ENCODE peak calls at places on chromosomes 3 and 15, in six cellular contexts. M, Z, G, V, H and U are unnamed samples.

GRCh38 chr3:46661776-46662766 is 31.4 kb downstream of the ALS2CL start:
- DNase-seq in M (no peak), G (no peak), Z (no peak), V (no peak), H (no peak), U (no peak)

GRCh38 chr15:100889359-100890058 is 9.9 kb downstream of the ALDH1A3 start:
- DNase-seq in M (peak; percentile 85), Z (no peak), H (no peak), V (no peak), G (no peak), U (no peak)

GRCh38 chr3:170730071-170730812 is 139.8 kb downstream of the RPL22L1 start:
- DNase-seq in Z (no peak), H (peak; percentile 83), M (peak; percentile 54), V (no peak), G (no peak), U (no peak)

GRCh38 chr15:25182736-25183445 is 228.1 kb downstream of the SNRPN start:
- DNase-seq in G (no peak), Z (no peak), H (no peak), M (no peak), V (no peak), U (peak; percentile 4)

GRCh38 chr3:157631468-157631867 is 128.3 kb upstream of the VEPH1 start:
- DNase-seq in H (no peak), M (no peak), Z (no peak), G (no peak), V (no peak), U (no peak)

GRCh38 chr3:55828712-55829111 is 341.6 kb upstream of the WNT5A start:
- DNase-seq in V (no peak), Z (no peak), G (no peak), M (no peak), H (no peak), U (no peak)

GRCh38 chr15:78325092-78325843 is 14.9 kb upstream of the CRABP1 start:
- DNase-seq in H (no peak), M (no peak), V (no peak), Z (no peak), G (no peak), U (no peak)

GRCh38 chr3:151404316-151404715 is 19.8 kb upstream of the P2RY12 start:
- DNase-seq in H (no peak), G (no peak), Z (no peak), V (no peak), M (no peak), U (peak; percentile 45)

GRCh38 chr3:42032693-42033349 is 58.3 kb upstream of the TRAK1 start:
- DNase-seq in G (peak; percentile 29), V (peak; percentile 95), M (peak; percentile 66), H (no peak), Z (no peak), U (peak; percentile 86)

GRCh38 chr15:81418427-81418826 is 44.4 kb upstream of the TMC3 start:
- DNase-seq in G (no peak), V (no peak), H (no peak), Z (no peak), M (no peak), U (no peak)

GRCh38 chr3:131216801-131217200 is 164.8 kb upstream of the NUDT16 start:
- DNase-seq in G (peak; percentile 36), M (peak; percentile 53), Z (no peak), H (peak; percentile 17), V (peak; percentile 28), U (peak; percentile 79)

GRCh38 chr3:171874251-171874679 is 31.1 kb downstream of the TMEM212 start:
- DNase-seq in Z (no peak), H (no peak), V (peak; percentile 5), G (peak; percentile 64), M (peak; percentile 98), U (no peak)

GRCh38 chr3:35617370-35617769 is 22.0 kb upstream of the ARPP21 start:
- DNase-seq in M (no peak), G (no peak), H (no peak), V (no peak), Z (no peak), U (no peak)

GRCh38 chr3:126679831-126680677 is 24.0 kb upstream of the CHCHD6 start:
- DNase-seq in G (no peak), H (no peak), V (no peak), Z (no peak), M (no peak), U (no peak)

GRCh38 chr15:68389936-68390790 is 41.8 kb downstream of the ITGA11 start:
- DNase-seq in M (peak; percentile 80), H (no peak), G (no peak), Z (peak; percentile 37), V (no peak), U (peak; percentile 98)

GRCh38 chr15:69748131-69748530 is 295.5 kb downstream of the RPLP1 start:
- DNase-seq in M (no peak), H (no peak), G (no peak), Z (no peak), V (no peak), U (no peak)

GRCh38 chr3:141074529-141074928 is 23.4 kb downstream of the SPSB4 start:
- DNase-seq in G (no peak), M (no peak), H (no peak), V (no peak), Z (no peak), U (no peak)

GRCh38 chr3:161388860-161389259 is 17.5 kb upstream of the SPTSSB start:
- DNase-seq in Z (no peak), H (no peak), V (no peak), G (no peak), M (no peak), U (peak; percentile 14)

GRCh38 chr3:39848365-39848764 is 39.0 kb downstream of the MYRIP start:
- DNase-seq in G (no peak), Z (no peak), M (no peak), H (no peak), V (no peak), U (no peak)

GRCh38 chr15:34588046-34588674 is 4.7 kb upstream of the GOLGA8B start:
- DNase-seq in H (peak; percentile 81), V (peak; percentile 80), M (peak; percentile 74), Z (no peak), G (peak; percentile 94), U (peak; percentile 67)

GRCh38 chr3:155064920-155065319 is 15.2 kb upstream of the MME start:
- DNase-seq in Z (no peak), H (no peak), M (no peak), G (no peak), V (no peak), U (no peak)

GRCh38 chr3:66598168-66598567 is 97.3 kb upstream of the LRIG1 start:
- DNase-seq in H (no peak), G (no peak), Z (no peak), M (no peak), V (no peak), U (no peak)
- TF ChIP-seq MYC in H (no peak), G (no peak), Z (no peak), M (no peak), V (no peak), U (no peak)

DNA sequence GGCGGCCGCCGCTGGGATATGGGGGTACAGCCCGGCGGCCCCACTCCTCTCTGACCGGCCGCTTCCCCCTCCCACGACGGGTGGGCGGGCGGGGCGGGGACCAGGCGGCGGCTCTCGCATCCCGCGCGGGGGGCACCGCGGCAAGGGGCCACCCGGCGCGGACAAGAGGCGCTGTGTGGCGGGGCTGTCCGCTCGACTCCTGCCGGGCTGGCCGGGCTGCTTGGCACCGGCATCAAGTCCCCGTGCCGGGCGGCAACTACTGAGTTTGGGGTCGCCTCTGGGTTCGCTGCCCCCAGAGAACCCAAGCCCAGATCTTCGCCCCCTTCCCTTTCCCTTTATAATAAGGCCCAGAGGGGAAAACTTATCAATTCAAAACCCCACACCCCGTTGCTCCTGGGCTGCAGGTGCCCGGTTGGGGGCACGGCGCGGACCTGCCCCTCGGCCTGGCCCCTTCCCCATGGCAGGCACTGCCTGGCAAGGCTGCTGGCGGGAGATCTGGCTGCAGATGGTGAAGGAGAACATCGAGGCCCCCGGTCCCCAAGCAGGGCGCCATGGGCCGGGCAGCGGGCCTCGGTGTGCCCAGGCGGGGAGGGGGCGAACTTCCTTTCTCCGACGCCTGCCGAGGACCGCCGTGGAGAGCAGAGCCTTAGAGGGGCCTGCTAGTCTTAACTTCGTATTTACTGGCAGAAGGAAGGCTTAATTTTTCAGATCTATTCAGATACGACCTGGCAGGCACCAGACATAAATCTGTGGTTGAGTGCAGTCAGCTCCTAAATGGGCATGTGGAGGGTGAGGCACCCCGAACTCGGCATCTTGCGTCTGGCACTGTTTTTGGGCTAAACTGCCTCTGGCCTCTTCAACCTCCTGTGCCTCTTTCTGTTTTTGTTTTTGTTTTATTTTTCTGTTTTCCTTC is 913 bp downstream of the APBA2 start:
- DNase-seq in Z (no peak), M (no peak), G (no peak), H (no peak), V (no peak), U (no peak)
- H3K4me3 ChIP-seq in Z (no peak overlapping the region), M (peak overlapping the region; percentile 34), G (peak overlapping the region; percentile 87), H (peak overlapping the region; percentile 75), V (no peak overlapping the region), U (no peak overlapping the region)

GRCh38 chr3:128052831-128053419 is 688 bp downstream of the SEC61A1 start:
- DNase-seq in Z (no peak), V (peak; percentile 46), H (no peak), G (no peak), M (peak; percentile 41), U (no peak)

GRCh38 chr3:128053614-128054013 is 1.4 kb downstream of the SEC61A1 start:
- DNase-seq in M (peak; percentile 9), G (no peak), Z (no peak), H (no peak), V (peak; percentile 40), U (no peak)

GRCh38 chr3:128056258-128056657 is 4.0 kb downstream of the SEC61A1 start:
- DNase-seq in Z (no peak), V (no peak), G (no peak), H (no peak), M (no peak), U (no peak)

GRCh38 chr3:128051837-128052766 is at the start of gene SEC61A1:
- DNase-seq in H (peak; percentile 95), Z (peak; percentile 72), G (peak; percentile 90), V (peak; percentile 86), M (peak; percentile 95), U (peak; percentile 94)

DNA sequence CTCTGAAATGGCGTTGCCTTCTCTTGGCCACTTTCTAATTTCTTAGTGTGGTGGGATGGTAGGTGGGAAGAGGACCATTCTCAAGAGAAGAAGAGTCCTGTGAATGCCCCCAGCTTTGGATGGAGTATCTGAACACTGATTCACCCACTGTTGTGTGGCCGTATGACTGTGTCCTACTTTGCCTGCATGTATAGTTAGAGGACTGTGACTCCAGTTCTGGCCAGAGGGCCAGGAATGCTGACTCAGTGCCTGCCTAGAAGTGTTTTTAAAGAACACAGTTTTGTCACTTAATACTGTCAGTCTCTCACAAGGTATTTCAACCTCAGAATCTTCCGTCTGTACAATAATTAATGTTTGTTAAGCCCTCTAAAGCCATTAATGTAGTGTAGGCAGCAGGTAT is 2.1 kb downstream of the SEC61A1 start:
- DNase-seq in M (peak; percentile 47), Z (no peak), H (peak; percentile 25), V (no peak), G (no peak), U (no peak)
- TF ChIP-seq POLR2A in M (no peak), Z (no peak), H (no peak), V (no peak), G (no peak), U (no peak)

DNA sequence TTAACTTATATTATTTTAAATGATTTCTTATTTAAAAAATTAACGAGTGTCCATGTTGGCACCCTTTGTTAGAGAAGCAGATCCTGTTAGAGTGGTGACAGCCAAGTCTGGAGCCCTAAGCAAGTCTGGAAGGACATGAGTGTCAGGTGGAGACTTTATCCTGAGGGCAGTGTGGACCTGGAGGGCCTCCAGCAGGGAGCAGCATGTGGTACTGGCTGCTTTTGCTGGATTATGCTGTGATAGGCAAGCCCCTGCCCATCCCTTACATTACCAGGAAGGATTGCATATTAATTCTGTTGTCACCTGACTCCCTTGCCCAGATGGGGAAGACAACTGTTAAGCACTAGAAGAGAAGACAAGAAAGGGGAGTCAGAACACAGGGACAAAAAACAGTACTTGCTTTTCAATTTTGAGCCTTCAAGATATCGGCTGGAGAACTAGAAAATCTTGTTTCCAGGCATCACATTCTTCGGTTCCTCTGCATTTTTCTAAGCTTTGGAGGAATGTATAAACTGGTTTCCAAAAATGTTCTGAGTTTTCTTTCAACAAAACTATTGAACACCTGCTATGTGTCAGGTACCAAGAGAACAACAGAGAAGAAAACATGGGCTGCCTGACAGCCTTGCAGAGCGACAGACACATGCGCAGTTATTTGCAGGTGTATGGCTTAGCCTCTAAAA is 22.7 kb downstream of the ZNF860 start:
- DNase-seq in V (no peak), G (peak; percentile 20), M (no peak), H (no peak), Z (no peak), U (no peak)
- TF ChIP-seq MYC in V (no peak), G (no peak), M (no peak), H (no peak), Z (no peak), U (no peak)